ENCODE peak calls at places on chromosomes 7 and 10, in nine cellular contexts. One of them, this sample, is unnamed.

GRCh38 chr10:14583252-14583651 is 191.4 kb downstream of the FAM107B start:
- DNase-seq in esophagus squamous epithelium: no peak
- DNase-seq in mucosa of gallbladder: no peak
- DNase-seq in endothelial cell: no peak
- DNase-seq in epithelial cell of prostate: no peak
- DNase-seq in Kasumi-1: no peak
- DNase-seq in spleen: peak
- DNase-seq in amniotic stem cell: no peak
- DNase-seq in Caki2: no peak
- DNase-seq in this sample: no peak

GRCh38 chr7:149799397-149800168 is 26.2 kb upstream of the ZNF467 start:
- DNase-seq in spleen: peak
- DNase-seq in endothelial cell: peak
- DNase-seq in epithelial cell of prostate: no peak
- DNase-seq in mucosa of gallbladder: peak
- DNase-seq in amniotic stem cell: no peak
- DNase-seq in esophagus squamous epithelium: no peak
- DNase-seq in Caki2: no peak
- DNase-seq in Kasumi-1: peak
- DNase-seq in this sample: no peak

GRCh38 chr10:59557052-59557451 is 152.6 kb downstream of the SLC16A9 start:
- DNase-seq in epithelial cell of prostate: no peak
- DNase-seq in endothelial cell: no peak
- DNase-seq in spleen: no peak
- DNase-seq in Caki2: no peak
- DNase-seq in esophagus squamous epithelium: no peak
- DNase-seq in mucosa of gallbladder: no peak
- DNase-seq in Kasumi-1: no peak
- DNase-seq in amniotic stem cell: no peak
- DNase-seq in this sample: no peak

GRCh38 chr10:122419890-122420623 is 34.4 kb upstream of the ARMS2 start:
- DNase-seq in esophagus squamous epithelium: no peak
- DNase-seq in spleen: no peak
- DNase-seq in amniotic stem cell: no peak
- DNase-seq in Caki2: no peak
- DNase-seq in epithelial cell of prostate: no peak
- DNase-seq in endothelial cell: no peak
- DNase-seq in Kasumi-1: no peak
- DNase-seq in mucosa of gallbladder: no peak
- DNase-seq in this sample: no peak

GRCh38 chr7:131306777-131307176 is 20.9 kb upstream of the MKLN1 start:
- DNase-seq in amniotic stem cell: no peak
- DNase-seq in endothelial cell: no peak
- DNase-seq in spleen: no peak
- DNase-seq in epithelial cell of prostate: no peak
- DNase-seq in Caki2: no peak
- DNase-seq in mucosa of gallbladder: no peak
- DNase-seq in esophagus squamous epithelium: no peak
- DNase-seq in Kasumi-1: no peak
- DNase-seq in this sample: no peak

GRCh38 chr10:132148261-132149251 is 38.2 kb upstream of the DPYSL4 start:
- DNase-seq in endothelial cell: no peak
- DNase-seq in amniotic stem cell: no peak
- DNase-seq in epithelial cell of prostate: no peak
- DNase-seq in spleen: peak
- DNase-seq in mucosa of gallbladder: no peak
- DNase-seq in esophagus squamous epithelium: no peak
- DNase-seq in Caki2: no peak
- DNase-seq in Kasumi-1: no peak
- DNase-seq in this sample: peak

GRCh38 chr7:110224643-110225042 is 866.3 kb upstream of the LRRN3 start:
- DNase-seq in endothelial cell: no peak
- DNase-seq in spleen: no peak
- DNase-seq in epithelial cell of prostate: peak
- DNase-seq in Caki2: peak
- DNase-seq in amniotic stem cell: no peak
- DNase-seq in esophagus squamous epithelium: no peak
- DNase-seq in Kasumi-1: no peak
- DNase-seq in mucosa of gallbladder: peak
- DNase-seq in this sample: no peak

GRCh38 chr10:91924212-91925021 is 847 bp downstream of the BTAF1 start:
- DNase-seq in Kasumi-1: peak
- DNase-seq in amniotic stem cell: no peak
- DNase-seq in spleen: no peak
- DNase-seq in esophagus squamous epithelium: no peak
- DNase-seq in mucosa of gallbladder: no peak
- DNase-seq in endothelial cell: no peak
- DNase-seq in Caki2: no peak
- DNase-seq in epithelial cell of prostate: no peak
- DNase-seq in this sample: no peak

GRCh38 chr10:80205478-80206276 is at the start of gene ANXA11:
- DNase-seq in epithelial cell of prostate: no peak
- DNase-seq in Kasumi-1: peak
- DNase-seq in esophagus squamous epithelium: no peak
- DNase-seq in spleen: peak
- DNase-seq in amniotic stem cell: no peak
- DNase-seq in endothelial cell: peak
- DNase-seq in mucosa of gallbladder: peak
- DNase-seq in Caki2: peak
- DNase-seq in this sample: peak

GRCh38 chr7:104252409-104253134 is 44.8 kb upstream of the ORC5 start:
- DNase-seq in Kasumi-1: peak
- DNase-seq in spleen: no peak
- DNase-seq in amniotic stem cell: no peak
- DNase-seq in esophagus squamous epithelium: no peak
- DNase-seq in epithelial cell of prostate: no peak
- DNase-seq in endothelial cell: no peak
- DNase-seq in Caki2: no peak
- DNase-seq in mucosa of gallbladder: no peak
- DNase-seq in this sample: no peak

GRCh38 chr10:6068422-6068821 is 6.3 kb upstream of the IL2RA start:
- DNase-seq in Kasumi-1: peak
- DNase-seq in amniotic stem cell: no peak
- DNase-seq in spleen: peak
- DNase-seq in Caki2: no peak
- DNase-seq in mucosa of gallbladder: no peak
- DNase-seq in endothelial cell: no peak
- DNase-seq in esophagus squamous epithelium: no peak
- DNase-seq in epithelial cell of prostate: no peak
- DNase-seq in this sample: no peak

GRCh38 chr7:154504938-154505337 is 452.7 kb downstream of the DPP6 start:
- DNase-seq in epithelial cell of prostate: no peak
- DNase-seq in endothelial cell: no peak
- DNase-seq in esophagus squamous epithelium: no peak
- DNase-seq in spleen: no peak
- DNase-seq in Kasumi-1: no peak
- DNase-seq in amniotic stem cell: no peak
- DNase-seq in Caki2: no peak
- DNase-seq in mucosa of gallbladder: no peak
- DNase-seq in this sample: no peak

This sample was measured in psoas muscle.